ENCODE peak calls at places on chromosomes 1 and 21, in four cellular contexts. O is transverse colon; D is GM23338; W is CD4-positive, alpha-beta memory T cell. Y is an unnamed sample. For H3K4me1, the result is how much of the 10 kb centered on the place peaks cover.

GRCh38 chr1:179952181-179952580 is 2.4 kb upstream of the CEP350 start:
- DNase-seq in O (no peak), D (no peak), W (no peak), Y (no peak)

GRCh38 chr1:196558424-196558823 is 49.8 kb downstream of the KCNT2 start:
- DNase-seq in O (no peak), D (no peak), W (no peak), Y (no peak)

GRCh38 chr1:22104865-22105437 is 37.9 kb downstream of the WNT4 start:
- DNase-seq in W (peak), D (no peak), O (no peak), Y (no peak)

GRCh38 chr1:166840309-166841302 is 1.3 kb downstream of the POGK start:
- DNase-seq in W (no peak), D (no peak), O (peak), Y (no peak)

GRCh38 chr1:113396585-113396984 is 6.3 kb downstream of the MAGI3 start:
- DNase-seq in D (no peak), O (no peak), W (no peak), Y (no peak)

GRCh38 chr21:16192900-16193299 is 463.1 kb downstream of the USP25 start:
- DNase-seq in O (no peak), W (no peak), D (no peak), Y (no peak)

GRCh38 chr1:53043271-53043670 is 18.7 kb upstream of the PODN start:
- DNase-seq in W (no peak), D (peak), O (no peak), Y (no peak)

GRCh38 chr1:201011616-201012015 is 11.9 kb downstream of the KIF21B start:
- DNase-seq in O (no peak), W (no peak), D (no peak), Y (no peak)

GRCh38 chr1:167562697-167563096 is 9.1 kb upstream of the CREG1 start:
- DNase-seq in D (no peak), O (no peak), W (no peak), Y (no peak)

GRCh38 chr1:78147031-78147430 is 101.3 kb downstream of the GIPC2 start:
- DNase-seq in D (no peak), W (no peak), O (no peak), Y (no peak)

GRCh38 chr1:209132736-209133467 is 450.6 kb upstream of the CAMK1G start:
- DNase-seq in W (no peak), O (peak), D (no peak), Y (no peak)

GRCh38 chr1:232528472-232529089 is 101.4 kb downstream of the SIPA1L2 start:
- DNase-seq in O (no peak), D (no peak), W (no peak), Y (no peak)

GRCh38 chr1:9473032-9473792 is 66.1 kb upstream of the SLC25A33 start:
- DNase-seq in D (no peak), O (peak), W (no peak), Y (peak)

GRCh38 chr21:22575165-22575584 is 1577.0 kb downstream of the NCAM2 start:
- DNase-seq in W (no peak), D (peak), O (no peak), Y (no peak)

GRCh38 chr1:231392380-231393131 is 29.5 kb downstream of the EGLN1 start:
- DNase-seq in W (no peak), D (peak), O (no peak), Y (no peak)

GRCh38 chr1:52920791-52921291 is 699 bp downstream of the ECHDC2 start:
- DNase-seq in O (peak), D (peak), W (no peak), Y (no peak)

GRCh38 chr1:234109840-234110239 is 205.4 kb downstream of the SLC35F3 start:
- DNase-seq in D (no peak), O (no peak), W (no peak), Y (no peak)

GRCh38 chr1:47434051-47434842 is 3.6 kb upstream of the FOXD2 start:
- DNase-seq in D (peak), O (peak), W (no peak), Y (no peak)

GRCh38 chr1:5745776-5746610 is 246.2 kb downstream of the NPHP4 start:
- DNase-seq in O (peak), W (peak), D (peak), Y (no peak)

GRCh38 chr1:223852337-223852736 is 6.6 kb upstream of the TP53BP2 start:
- DNase-seq in W (no peak), D (no peak), O (no peak), Y (no peak)

GRCh38 chr1:167800241-167800640 is 78.5 kb downstream of the MPZL1 start:
- DNase-seq in W (no peak), O (no peak), D (no peak), Y (no peak)

GRCh38 chr1:151711940-151712339 is 4.7 kb downstream of the CELF3 start:
- DNase-seq in O (no peak), D (peak), W (no peak), Y (no peak)

GRCh38 chr1:29639741-29640427 is 403.6 kb downstream of the PTPRU start:
- DNase-seq in O (no peak), D (no peak), W (no peak), Y (no peak)

GRCh38 chr1:72649974-72650373 is 367.6 kb upstream of the NEGR1 start:
- DNase-seq in O (no peak), D (no peak), W (no peak), Y (no peak)

GRCh38 chr1:202162418-202163280 is 2.2 kb upstream of the PTPN7 start:
- DNase-seq in D (no peak), O (no peak), W (peak), Y (no peak)

GRCh38 chr1:27787895-27788294 is 14.9 kb downstream of the STX12 start:
- DNase-seq in O (no peak), D (no peak), W (no peak), Y (no peak)

GRCh38 chr1:43256675-43257570 is 12.9 kb upstream of the TMEM125 start:
- DNase-seq in O (peak), W (no peak), D (no peak), Y (no peak)

GRCh38 chr1:162240643-162240976 is 136.0 kb downstream of the SPATA46 start:
- DNase-seq in D (no peak), W (no peak), O (no peak), Y (no peak)

GRCh38 chr1:183822081-183822611 is 17.2 kb downstream of the RGL1 start:
- DNase-seq in W (no peak), D (no peak), O (no peak), Y (no peak)

DNA sequence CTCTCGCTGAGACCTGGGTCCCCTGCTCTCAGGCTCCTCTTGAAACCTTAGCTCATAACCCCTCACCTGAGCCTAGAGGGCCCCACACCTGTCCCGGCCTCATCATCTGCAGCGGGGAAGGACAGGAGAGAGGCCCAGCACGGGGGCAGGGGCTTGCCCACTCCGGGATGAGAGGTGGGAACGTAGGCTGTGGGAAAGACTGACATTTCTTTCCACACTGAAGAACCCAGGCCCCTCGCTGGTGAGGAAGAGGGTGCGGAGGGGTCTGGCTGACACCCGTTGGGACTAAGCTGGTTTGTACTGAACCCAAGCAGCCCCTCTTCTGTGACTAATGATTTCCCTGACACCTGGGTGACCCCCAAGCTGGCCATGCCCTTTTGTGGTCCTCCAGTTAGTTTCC is 14.0 kb upstream of the NES start:
- DNase-seq in O (no peak), D (no peak), W (no peak), Y (no peak)
- H3K4me1 ChIP-seq in O (under half), D (half or more), W (under half), Y (under half)

DNA sequence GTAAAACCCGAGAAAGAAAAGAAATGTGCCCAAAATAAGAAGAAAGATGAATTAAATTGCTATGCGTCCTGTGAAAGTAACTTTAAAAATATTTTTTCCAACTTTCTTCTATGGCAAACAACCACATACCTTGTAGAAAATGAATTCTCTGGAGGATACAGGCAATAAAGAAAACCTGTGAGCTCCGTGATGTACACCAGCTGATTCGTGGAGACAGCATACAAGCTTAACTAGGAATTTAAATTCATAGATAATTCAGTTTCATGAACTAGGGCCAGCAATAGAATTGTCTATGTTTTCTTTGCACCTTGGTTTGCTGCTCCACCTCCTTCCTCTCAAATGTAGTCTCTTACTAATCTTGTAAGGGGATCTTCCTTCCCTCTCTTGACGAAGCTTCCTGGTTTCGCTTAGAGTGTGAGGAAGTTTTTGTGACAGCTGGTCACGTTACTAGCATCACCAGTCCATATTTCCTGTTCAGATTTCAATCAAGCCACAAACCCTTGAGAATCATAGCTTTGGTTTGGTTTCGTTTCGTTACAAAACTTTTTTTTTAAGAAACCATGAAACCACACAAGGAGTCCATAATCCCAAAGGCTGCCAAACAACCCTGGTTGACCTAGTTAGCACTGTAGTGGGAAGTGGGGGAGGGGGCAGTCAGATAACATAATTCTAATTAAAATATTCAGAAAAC is 35.8 kb downstream of the GREM2 start:
- DNase-seq in O (no peak), D (peak), W (peak), Y (no peak)
- H3K4me3 ChIP-seq in O (no peak), D (no peak), W (no peak), Y (peak)

DNA sequence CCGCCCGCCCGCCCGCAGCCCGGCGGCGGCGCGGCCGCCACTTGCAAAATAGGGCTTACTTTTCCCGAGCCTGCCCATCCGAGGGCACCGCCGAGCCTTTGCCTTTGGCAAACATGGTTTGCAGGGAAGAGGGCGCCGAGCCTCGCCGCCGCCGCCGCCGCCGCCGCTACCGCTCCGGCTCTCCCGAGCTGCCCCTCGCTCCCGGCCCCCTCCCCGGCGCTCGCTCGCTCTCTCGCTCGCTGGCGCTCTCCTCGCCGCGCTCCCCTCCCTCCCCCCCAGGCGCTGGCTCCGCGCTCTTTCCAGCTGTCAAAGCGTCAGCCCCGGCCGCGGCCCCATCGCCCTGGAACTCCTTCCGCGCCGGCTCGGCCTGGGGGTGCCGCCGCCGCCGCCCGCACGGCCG is 300 bp downstream of the SSBP3 start:
- DNase-seq in D (peak), W (no peak), O (no peak), Y (no peak)
- H3K4me1 ChIP-seq in D (half or more), W (half or more), O (under half), Y (under half)

DNA sequence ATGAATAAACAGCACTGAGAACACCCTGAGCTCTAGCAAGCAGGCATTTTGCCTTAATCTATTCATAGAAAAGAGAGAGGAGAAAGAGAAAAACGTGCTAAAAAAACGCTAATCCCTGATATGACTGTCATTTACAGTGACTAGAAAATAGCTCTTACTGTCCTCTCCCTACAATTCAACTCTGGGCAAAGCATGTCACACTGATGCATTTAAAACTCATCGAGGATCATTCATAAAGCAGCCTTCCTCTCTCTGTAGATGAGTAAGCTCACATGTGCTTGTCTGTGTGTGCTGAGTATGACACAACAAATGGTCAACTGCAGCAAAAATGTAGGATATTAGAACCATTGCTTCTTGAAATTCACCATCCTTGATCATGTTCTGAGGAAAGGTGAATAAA is 109.0 kb downstream of the SGIP1 start:
- DNase-seq in D (no peak), W (no peak), O (no peak), Y (no peak)
- H3K4me3 ChIP-seq in D (no peak), W (no peak), O (no peak), Y (no peak)

GRCh38 chr1:175193339-175193950 is 869 bp upstream of the KIAA0040 start:
- DNase-seq in W (no peak), D (peak), O (no peak), Y (no peak)
- H3K4me1 ChIP-seq in W (under half), D (under half), O (under half), Y (under half)

DNA sequence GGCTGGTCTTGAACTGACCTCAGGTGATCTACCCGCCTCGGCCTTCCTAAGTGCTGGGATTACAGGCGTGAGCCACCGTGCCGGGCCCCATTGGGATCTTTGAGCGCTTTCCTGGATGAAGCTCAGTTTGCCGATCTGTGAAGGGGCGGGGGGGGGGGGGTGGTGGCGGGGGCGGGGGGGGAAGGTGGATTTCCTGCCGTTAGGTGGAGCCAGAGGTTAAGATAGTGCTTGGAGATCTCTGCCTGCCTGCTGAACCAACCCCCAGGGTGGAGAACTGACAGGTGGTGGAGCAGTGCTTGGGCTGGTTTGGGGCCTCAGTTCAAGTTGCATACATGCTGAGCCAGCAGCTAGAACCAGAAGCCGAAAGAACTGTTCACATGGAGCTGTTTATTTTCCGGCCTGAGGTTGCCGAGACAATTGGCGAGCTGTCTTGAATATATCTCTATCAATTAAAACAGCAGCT is 1.7 kb downstream of the TMCC2 start:
- DNase-seq in W (peak), D (peak), O (peak), Y (no peak)
- H3K4me3 ChIP-seq in W (peak), D (peak), O (peak), Y (peak)

DNA sequence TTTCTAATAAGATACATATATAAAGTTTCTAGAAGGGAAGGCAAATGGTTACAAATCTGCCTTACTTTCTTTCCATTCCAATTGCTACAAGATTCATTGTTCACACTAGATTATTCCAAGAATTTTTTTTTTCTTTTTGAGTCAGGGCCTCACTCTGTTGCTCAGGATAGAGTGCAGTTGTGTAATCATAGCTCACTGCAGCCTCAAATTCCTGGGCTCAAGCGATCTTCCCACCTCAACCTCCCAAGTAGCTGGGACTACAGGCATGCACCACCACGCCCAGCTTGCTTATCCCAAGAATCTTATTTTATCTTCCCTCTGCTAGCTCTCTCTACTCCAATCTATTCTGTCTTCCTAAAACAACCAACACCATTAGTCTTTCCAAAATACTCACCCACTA is 81.8 kb downstream of the KIAA0319L start:
- DNase-seq in W (no peak), O (no peak), D (no peak), Y (no peak)
- H3K4me1 ChIP-seq in W (under half), O (under half), D (under half), Y (under half)

GRCh38 chr21:41612674-41613250 is 104.8 kb upstream of the TMPRSS2 start:
- DNase-seq in O (peak), D (peak), W (no peak), Y (peak)

GRCh38 chr21:41614456-41615010 is 106.6 kb upstream of the TMPRSS2 start:
- DNase-seq in O (no peak), W (no peak), D (no peak), Y (no peak)

GRCh38 chr21:41613421-41613998 is 105.6 kb upstream of the TMPRSS2 start:
- DNase-seq in W (no peak), D (no peak), O (no peak), Y (no peak)

GRCh38 chr21:41615613-41616012 is 107.7 kb upstream of the TMPRSS2 start:
- DNase-seq in D (no peak), W (no peak), O (no peak), Y (no peak)

GRCh38 chr21:41616063-41616591 is 108.2 kb upstream of the TMPRSS2 start:
- DNase-seq in D (no peak), O (no peak), W (no peak), Y (peak)
- H3K4me3 ChIP-seq in D (no peak), O (no peak), W (no peak), Y (peak)

Y was measured in thoracic aorta.